ENCODE peak calls at places on chromosomes 5 and 9, in nine cellular contexts. J, Z, Y, Q, X, N, L, U and F are unnamed samples.
A peak's percentile ranks its signal among the peaks of the same experiment; 100 is the strongest.

GRCh38 chr5:35835796-35836742 is 20.6 kb upstream of the IL7R start:
- DNase-seq in J (no peak), Z (no peak), Y (no peak), Q (no peak), X (no peak), N (no peak), L (no peak), U (no peak), F (no peak)

GRCh38 chr5:140556438-140556837 is 835 bp downstream of the SRA1 start:
- DNase-seq in J (no peak), Z (no peak), Y (no peak), Q (no peak), X (no peak), N (no peak), L (no peak), U (no peak), F (no peak)

GRCh38 chr5:172444110-172444510 is 10.2 kb downstream of the SH3PXD2B start:
- DNase-seq in J (no peak), Z (no peak), Y (no peak), Q (no peak), X (no peak), N (no peak), L (no peak), U (no peak), F (no peak)

GRCh38 chr9:93679536-93680444 is 103.4 kb downstream of the PHF2 start:
- DNase-seq in J (no peak), Z (peak; percentile 90), Y (no peak), Q (no peak), X (no peak), N (no peak), L (no peak), U (peak; percentile 38), F (peak; percentile 22)

GRCh38 chr9:127801955-127802575 is 617 bp upstream of the FPGS start:
- DNase-seq in J (no peak), Z (no peak), Y (no peak), Q (no peak), X (no peak), N (no peak), L (no peak), U (no peak), F (no peak)

GRCh38 chr9:121059998-121060636 is 10.0 kb upstream of the C5 start:
- DNase-seq in J (no peak), Z (no peak), Y (peak; percentile 14), Q (no peak), X (peak; percentile 1), N (no peak), L (no peak), U (no peak), F (no peak)

GRCh38 chr5:88290801-88291200 is 22.2 kb upstream of the TMEM161B start:
- DNase-seq in J (no peak), Z (no peak), Y (no peak), Q (no peak), X (no peak), N (no peak), L (no peak), U (no peak), F (no peak)

GRCh38 chr5:54304031-54304430 is 6.3 kb downstream of the ARL15 start:
- DNase-seq in J (no peak), Z (no peak), Y (no peak), Q (no peak), X (no peak), N (no peak), L (no peak), U (no peak), F (no peak)

GRCh38 chr5:16791036-16791705 is 144.9 kb downstream of the MYO10 start:
- DNase-seq in J (no peak), Z (no peak), Y (no peak), Q (no peak), X (peak; percentile 6), N (no peak), L (no peak), U (no peak), F (no peak)

GRCh38 chr9:36470891-36471290 is 70.8 kb upstream of the RNF38 start:
- DNase-seq in J (peak; percentile 46), Z (no peak), Y (peak; percentile 52), Q (peak; percentile 42), X (no peak), N (peak; percentile 58), L (no peak), U (peak; percentile 62), F (peak; percentile 52)

GRCh38 chr5:63603996-63604395 is 358.2 kb downstream of the HTR1A start:
- DNase-seq in J (no peak), Z (no peak), Y (no peak), Q (no peak), X (no peak), N (no peak), L (no peak), U (no peak), F (no peak)

GRCh38 chr5:134127376-134127861 is 12.9 kb downstream of the TCF7 start:
- DNase-seq in J (peak; percentile 55), Z (no peak), Y (no peak), Q (no peak), X (no peak), N (peak; percentile 60), L (no peak), U (no peak), F (peak; percentile 49)

GRCh38 chr9:24509850-24510249 is 35.8 kb downstream of the IZUMO3 start:
- DNase-seq in J (no peak), Z (no peak), Y (no peak), Q (no peak), X (no peak), N (no peak), L (no peak), U (no peak), F (no peak)

GRCh38 chr5:169781452-169782345 is 144.6 kb downstream of the DOCK2 start:
- DNase-seq in J (no peak), Z (no peak), Y (no peak), Q (no peak), X (no peak), N (no peak), L (no peak), U (no peak), F (no peak)

GRCh38 chr5:177097016-177097985 is 10.6 kb downstream of the FGFR4 start:
- DNase-seq in J (no peak), Z (no peak), Y (no peak), Q (no peak), X (no peak), N (no peak), L (no peak), U (no peak), F (no peak)

GRCh38 chr5:120251898-120252297 is 212.2 kb upstream of the PRR16 start:
- DNase-seq in J (no peak), Z (no peak), Y (no peak), Q (no peak), X (no peak), N (no peak), L (no peak), U (no peak), F (no peak)

GRCh38 chr9:119811030-119811429 is 441.8 kb upstream of the BRINP1 start:
- DNase-seq in J (no peak), Z (no peak), Y (no peak), Q (no peak), X (no peak), N (no peak), L (no peak), U (no peak), F (no peak)

GRCh38 chr5:38263983-38264382 is 5.6 kb downstream of the EGFLAM start:
- DNase-seq in J (no peak), Z (no peak), Y (no peak), Q (no peak), X (no peak), N (peak; percentile 20), L (no peak), U (no peak), F (no peak)

GRCh38 chr9:120258096-120258495 is 321.9 kb downstream of the CDK5RAP2 start:
- DNase-seq in J (no peak), Z (no peak), Y (no peak), Q (no peak), X (no peak), N (no peak), L (no peak), U (no peak), F (no peak)

GRCh38 chr5:147530801-147531389 is 21.0 kb upstream of the DPYSL3 start:
- DNase-seq in J (no peak), Z (no peak), Y (no peak), Q (no peak), X (no peak), N (no peak), L (no peak), U (no peak), F (no peak)

GRCh38 chr9:137176302-137177182 is 4.7 kb upstream of the TMEM210 start:
- DNase-seq in J (no peak), Z (no peak), Y (no peak), Q (no peak), X (no peak), N (no peak), L (no peak), U (no peak), F (peak; percentile 53)

GRCh38 chr5:173969167-173970049 is 19.6 kb upstream of the C5orf47 start:
- DNase-seq in J (no peak), Z (no peak), Y (no peak), Q (no peak), X (no peak), N (no peak), L (no peak), U (no peak), F (no peak)

GRCh38 chr9:80378669-80379293 is 807.0 kb downstream of the TLE4 start:
- DNase-seq in J (no peak), Z (no peak), Y (no peak), Q (no peak), X (no peak), N (no peak), L (no peak), U (no peak), F (no peak)

GRCh38 chr9:123356851-123357747 is 1.1 kb downstream of the CRB2 start:
- DNase-seq in J (no peak), Z (no peak), Y (no peak), Q (no peak), X (no peak), N (no peak), L (peak; percentile 55), U (no peak), F (no peak)

GRCh38 chr9:136826703-136827582 is 15.3 kb upstream of the AJM1 start:
- DNase-seq in J (no peak), Z (no peak), Y (no peak), Q (no peak), X (no peak), N (no peak), L (no peak), U (no peak), F (no peak)

GRCh38 chr5:116234681-116235080 is 149.9 kb downstream of the COMMD10 start:
- DNase-seq in J (no peak), Z (no peak), Y (no peak), Q (no peak), X (no peak), N (no peak), L (no peak), U (no peak), F (no peak)

GRCh38 chr9:19498015-19498414 is 89.2 kb downstream of the ACER2 start:
- DNase-seq in J (no peak), Z (peak; percentile 0), Y (no peak), Q (no peak), X (no peak), N (no peak), L (no peak), U (no peak), F (no peak)

GRCh38 chr5:161547573-161548471 is 1.3 kb upstream of the GABRB2 start:
- DNase-seq in J (no peak), Z (no peak), Y (no peak), Q (no peak), X (no peak), N (no peak), L (peak; percentile 46), U (no peak), F (no peak)

GRCh38 chr5:170411100-170411499 is 21.9 kb upstream of the KCNMB1 start:
- DNase-seq in J (no peak), Z (no peak), Y (no peak), Q (no peak), X (no peak), N (no peak), L (no peak), U (no peak), F (no peak)

GRCh38 chr5:6674421-6674820 is 38.8 kb upstream of the TENT4A start:
- DNase-seq in J (no peak), Z (no peak), Y (no peak), Q (no peak), X (peak; percentile 92), N (no peak), L (no peak), U (no peak), F (no peak)

GRCh38 chr5:109126481-109126880 is 283.3 kb downstream of the PJA2 start:
- DNase-seq in J (no peak), Z (no peak), Y (no peak), Q (no peak), X (no peak), N (no peak), L (no peak), U (no peak), F (no peak)